ENCODE peak calls at places on chromosome 18, in four cellular contexts. E, K, C and S are unnamed samples.

GRCh38 chr18:812673-813404 is 797 bp upstream of the YES1 start:
- DNase-seq in E (no peak), K (peak; percentile 89), C (no peak), S (peak; percentile 94)

GRCh38 chr18:48326901-48327675 is 82.1 kb downstream of the ZBTB7C start:
- DNase-seq in E (no peak), K (peak; percentile 21), C (no peak), S (no peak)

GRCh38 chr18:32271649-32272324 is 81.9 kb downstream of the MEP1B start:
- DNase-seq in E (no peak), K (peak; percentile 74), C (no peak), S (peak; percentile 72)

GRCh38 chr18:51196116-51196810 is 1.2 kb downstream of the MEX3C start:
- DNase-seq in E (peak; percentile 5), K (peak; percentile 11), C (no peak), S (no peak)

GRCh38 chr18:55252053-55252675 is 292.9 kb upstream of the CCDC68 start:
- DNase-seq in E (no peak), K (no peak), C (no peak), S (no peak)

GRCh38 chr18:10454800-10455550 is 540 bp downstream of the APCDD1 start:
- DNase-seq in E (peak; percentile 17), K (peak; percentile 60), C (no peak), S (peak; percentile 67)

GRCh38 chr18:78861706-78862105 is 117.9 kb upstream of the SALL3 start:
- DNase-seq in E (no peak), K (no peak), C (no peak), S (no peak)

GRCh38 chr18:55343396-55344073 is 244.5 kb downstream of the TCF4 start:
- DNase-seq in E (no peak), K (peak; percentile 45), C (no peak), S (peak; percentile 41)

GRCh38 chr18:63040788-63041410 is 278.7 kb downstream of the BCL2 start:
- DNase-seq in E (no peak), K (no peak), C (no peak), S (no peak)

GRCh38 chr18:27118964-27119363 is 66.1 kb downstream of the CHST9 start:
- DNase-seq in E (no peak), K (no peak), C (no peak), S (no peak)

GRCh38 chr18:46462523-46462922 is 194.5 kb downstream of the LOXHD1 start:
- DNase-seq in E (no peak), K (no peak), C (no peak), S (no peak)

GRCh38 chr18:58572181-58572580 is 56.7 kb downstream of the ALPK2 start:
- DNase-seq in E (no peak), K (peak; percentile 27), C (no peak), S (no peak)

GRCh38 chr18:41484069-41484468 is 471.0 kb upstream of the PIK3C3 start:
- DNase-seq in E (no peak), K (no peak), C (no peak), S (no peak)

GRCh38 chr18:24051256-24051947 is 36.8 kb downstream of the TTC39C start:
- DNase-seq in E (no peak), K (no peak), C (no peak), S (no peak)

GRCh38 chr18:79975043-79975442 is 10.6 kb downstream of the HSBP1L1 start:
- DNase-seq in E (no peak), K (no peak), C (no peak), S (no peak)

GRCh38 chr18:657311-657997 is at the start of gene TYMS:
- DNase-seq in E (peak; percentile 62), K (peak; percentile 57), C (no peak), S (peak; percentile 83)

GRCh38 chr18:13369353-13369752 is 150.8 kb downstream of the LDLRAD4 start:
- DNase-seq in E (no peak), K (no peak), C (no peak), S (no peak)

GRCh38 chr18:76518543-76519155 is 23.6 kb upstream of the ZNF516 start:
- DNase-seq in E (no peak), K (no peak), C (no peak), S (peak; percentile 69)
- H3K18ac ChIP-seq in E (peak overlapping the region; percentile 94), K (no peak overlapping the region), C (peak overlapping the region; percentile 62), S (no peak overlapping the region)

DNA sequence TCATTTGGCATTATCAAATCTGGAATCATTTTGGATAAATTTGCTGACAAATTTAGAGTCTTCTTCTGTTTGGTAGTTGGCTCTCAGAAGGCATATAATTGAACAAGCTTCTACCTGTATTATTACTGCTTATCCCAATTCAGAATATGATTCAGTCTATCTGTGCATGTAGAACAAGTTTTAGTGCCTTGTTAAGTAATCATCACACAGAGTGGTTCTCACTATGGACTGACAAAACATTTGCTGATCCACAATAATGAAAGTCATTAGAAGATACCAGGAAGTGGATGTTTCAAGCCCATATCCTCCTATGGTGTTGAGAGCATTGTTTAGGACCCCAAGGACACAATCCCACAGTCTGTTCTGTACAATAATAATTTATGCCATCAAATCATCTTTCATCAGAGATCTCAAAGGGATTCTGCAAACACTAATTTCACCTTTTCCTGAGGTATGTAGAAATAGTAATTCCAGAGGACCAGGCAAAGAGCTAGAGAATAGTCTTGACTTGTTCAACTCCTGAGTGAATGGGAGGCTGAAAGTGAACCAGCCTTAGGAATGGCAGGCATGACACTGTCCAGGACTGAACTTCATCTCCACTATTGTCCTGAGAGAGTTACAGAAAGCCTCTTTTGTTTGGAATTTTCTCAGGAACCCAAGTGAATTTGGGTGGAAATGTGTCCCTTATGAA is 29.6 kb upstream of the DSC1 start:
- DNase-seq in E (no peak), K (peak; percentile 27), C (no peak), S (no peak)
- H3K18ac ChIP-seq in E (no peak overlapping the region), K (no peak overlapping the region), C (no peak overlapping the region), S (no peak overlapping the region)

DNA sequence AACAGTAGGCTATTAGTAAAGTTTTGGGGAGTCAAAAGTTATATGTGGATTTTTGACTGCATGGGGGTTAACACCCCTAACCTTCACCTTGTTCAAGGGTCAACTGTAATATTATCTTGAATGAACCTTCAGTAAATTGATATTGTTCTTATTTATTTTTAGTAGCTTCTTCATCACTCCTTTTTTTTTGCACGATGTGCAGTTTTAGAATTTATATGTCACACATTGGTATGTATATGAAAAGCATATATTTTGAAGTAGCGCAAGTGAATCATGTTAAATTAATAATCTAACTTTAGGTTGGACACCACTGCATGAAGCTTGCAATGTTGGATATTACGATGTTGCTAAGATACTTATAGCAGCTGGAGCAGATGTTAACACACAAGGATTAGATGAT is 79.9 kb downstream of the ANKRD12 start:
- DNase-seq in E (no peak), K (no peak), C (no peak), S (no peak)
- H3K18ac ChIP-seq in E (no peak overlapping the region), K (no peak overlapping the region), C (no peak overlapping the region), S (no peak overlapping the region)

GRCh38 chr18:9386872-9387271 is 52.3 kb downstream of the TWSG1 start:
- DNase-seq in E (no peak), K (no peak), C (no peak), S (no peak)

GRCh38 chr18:9389706-9390105 is 55.1 kb downstream of the TWSG1 start:
- DNase-seq in E (no peak), K (no peak), C (no peak), S (no peak)

GRCh38 chr18:9392726-9393125 is 58.2 kb downstream of the TWSG1 start:
- DNase-seq in E (no peak), K (peak; percentile 38), C (no peak), S (peak; percentile 26)

GRCh38 chr18:9387891-9388290 is 53.3 kb downstream of the TWSG1 start:
- DNase-seq in E (no peak), K (no peak), C (no peak), S (no peak)
- H3K18ac ChIP-seq in E (no peak overlapping the region), K (no peak overlapping the region), C (no peak overlapping the region), S (no peak overlapping the region)